ENCODE peak calls at places on chromosomes 3 and 15, in six cellular contexts. I is A549; O is colonic mucosa; X is CD8-positive, alpha-beta memory T cell; K is transverse colon; J is dorsolateral prefrontal cortex. B is an unnamed sample.

GRCh38 chr3:98068824-98069223 is 18.1 kb upstream of the OR5AC2 start:
- DNase-seq in I (no peak), O (no peak), X (no peak), K (no peak), J (no peak), B (no peak)

GRCh38 chr3:46936733-46937250 is 39.8 kb downstream of the CCDC12 start:
- DNase-seq in I (no peak), O (no peak), X (no peak), K (peak; percentile 4), J (no peak), B (no peak)

GRCh38 chr3:79253704-79254103 is 514.1 kb downstream of the ROBO1 start:
- DNase-seq in I (no peak), O (no peak), X (no peak), K (no peak), J (no peak), B (no peak)

GRCh38 chr3:100033184-100033583 is 81.1 kb downstream of the FILIP1L start:
- DNase-seq in I (no peak), O (no peak), X (no peak), K (no peak), J (no peak), B (no peak)

GRCh38 chr15:76904461-76905012 is 603 bp downstream of the SCAPER start:
- DNase-seq in I (peak; percentile 46), O (peak; percentile 47), X (peak; percentile 6), K (peak; percentile 36), J (peak; percentile 35), B (peak; percentile 43)

GRCh38 chr3:170330366-170330765 is 27.1 kb upstream of the SKIL start:
- DNase-seq in I (peak; percentile 20), O (peak; percentile 29), X (no peak), K (peak; percentile 28), J (no peak), B (no peak)

GRCh38 chr3:113867506-113867905 is 28.9 kb downstream of the GRAMD1C start:
- DNase-seq in I (no peak), O (no peak), X (no peak), K (no peak), J (no peak), B (no peak)

GRCh38 chr15:78211189-78211921 is 23.0 kb downstream of the ACSBG1 start:
- DNase-seq in I (no peak), O (peak; percentile 15), X (no peak), K (no peak), J (no peak), B (no peak)

GRCh38 chr3:30848093-30848779 is 46.2 kb downstream of the GADL1 start:
- DNase-seq in I (no peak), O (no peak), X (no peak), K (no peak), J (no peak), B (no peak)
- H3K27ac ChIP-seq in I (no peak overlapping the region), O (no peak overlapping the region), X (no peak overlapping the region), K (no peak overlapping the region), J (no peak overlapping the region), B (no peak overlapping the region)

GRCh38 chr15:51096976-51097375 is 2.3 kb upstream of the TNFAIP8L3 start:
- DNase-seq in I (no peak), O (no peak), X (no peak), K (no peak), J (no peak), B (no peak)

GRCh38 chr15:51093488-51093864 is 1.2 kb downstream of the TNFAIP8L3 start:
- DNase-seq in I (no peak), O (no peak), X (no peak), K (no peak), J (no peak), B (no peak)

GRCh38 chr15:51093865-51094605 is 671 bp downstream of the TNFAIP8L3 start:
- DNase-seq in I (peak; percentile 46), O (peak; percentile 52), X (no peak), K (peak; percentile 29), J (no peak), B (no peak)

GRCh38 chr15:51095681-51096331 is 1.1 kb upstream of the TNFAIP8L3 start:
- DNase-seq in I (no peak), O (no peak), X (no peak), K (no peak), J (no peak), B (no peak)

GRCh38 chr15:51094606-51095569 is at the start of gene TNFAIP8L3:
- DNase-seq in I (peak; percentile 44), O (peak; percentile 48), X (no peak), K (peak; percentile 50), J (no peak), B (no peak)
- H3K27ac ChIP-seq in I (peak within 1 kb of the TSS; percentile 63), O (peak within 1 kb of the TSS; percentile 44), X (no peak within 1 kb of the TSS), K (peak within 1 kb of the TSS; percentile 77), J (no peak within 1 kb of the TSS), B (no peak within 1 kb of the TSS)

DNA sequence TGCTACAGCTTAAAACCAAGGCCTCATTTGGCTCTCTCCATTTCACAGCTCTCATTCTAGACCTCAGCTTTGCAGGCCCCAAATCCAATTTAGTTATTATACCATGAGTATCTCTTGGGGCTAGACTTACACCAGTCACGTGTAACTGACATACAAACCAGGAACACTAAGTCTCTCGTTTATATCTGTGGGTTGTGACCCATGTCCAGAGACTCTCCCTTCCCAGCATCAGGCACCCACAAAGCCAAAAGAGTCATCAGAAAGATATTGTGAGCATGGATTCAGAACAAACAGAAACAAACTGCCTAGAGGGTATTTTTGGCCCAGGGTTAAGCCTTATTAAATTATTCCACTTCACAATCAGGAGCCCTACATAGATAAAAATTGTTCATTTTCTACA is 5.6 kb upstream of the CCDC13 start:
- DNase-seq in I (no peak), O (no peak), X (no peak), K (no peak), J (no peak), B (no peak)
- H3K27ac ChIP-seq in I (no peak overlapping the region), O (no peak overlapping the region), X (no peak overlapping the region), K (peak overlapping the region; percentile 61), J (no peak overlapping the region), B (no peak overlapping the region)

GRCh38 chr15:89129123-89129815 is 41.0 kb downstream of the ABHD2 start:
- DNase-seq in I (peak; percentile 68), O (peak; percentile 67), X (peak; percentile 26), K (peak; percentile 66), J (no peak), B (peak; percentile 84)
- H3K27ac ChIP-seq in I (peak overlapping the region; percentile 69), O (peak overlapping the region; percentile 30), X (no peak overlapping the region), K (no peak overlapping the region), J (peak overlapping the region; percentile 31), B (peak overlapping the region; percentile 1)

GRCh38 chr3:108528459-108529231 is 18.2 kb upstream of the MYH15 start:
- DNase-seq in I (no peak), O (no peak), X (no peak), K (no peak), J (no peak), B (no peak)
- H3K27ac ChIP-seq in I (no peak overlapping the region), O (no peak overlapping the region), X (no peak overlapping the region), K (no peak overlapping the region), J (no peak overlapping the region), B (no peak overlapping the region)

GRCh38 chr15:89837830-89838178 is 23.2 kb upstream of the ANPEP start:
- DNase-seq in I (no peak), O (no peak), X (no peak), K (no peak), J (no peak), B (no peak)

GRCh38 chr15:89836255-89837133 is 21.8 kb upstream of the ANPEP start:
- DNase-seq in I (no peak), O (no peak), X (no peak), K (no peak), J (no peak), B (no peak)

GRCh38 chr15:89841306-89841705 is 26.7 kb upstream of the ANPEP start:
- DNase-seq in I (no peak), O (no peak), X (no peak), K (no peak), J (no peak), B (no peak)

GRCh38 chr15:89837134-89837829 is 22.6 kb upstream of the ANPEP start:
- DNase-seq in I (no peak), O (no peak), X (no peak), K (no peak), J (no peak), B (no peak)

DNA sequence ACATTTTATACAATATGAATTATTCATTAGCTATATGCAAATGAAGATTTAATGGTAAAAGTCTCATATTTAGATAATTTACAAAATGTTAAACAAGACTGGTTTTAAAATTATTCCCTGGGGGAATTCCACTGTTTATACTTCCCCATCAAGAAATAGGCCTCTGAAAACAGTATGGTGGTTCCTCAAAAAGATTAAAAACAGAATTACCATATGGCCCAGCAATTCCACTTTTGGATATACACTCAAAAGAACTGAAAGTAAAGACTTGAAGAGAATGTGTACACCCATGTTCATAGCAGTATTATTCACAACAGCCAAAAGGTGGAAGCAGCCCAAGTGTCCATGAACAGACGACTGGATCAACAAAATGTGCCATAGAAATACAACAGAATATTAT is 24.8 kb upstream of the ANPEP start:
- DNase-seq in I (no peak), O (no peak), X (no peak), K (no peak), J (no peak), B (no peak)
- H3K27ac ChIP-seq in I (no peak overlapping the region), O (no peak overlapping the region), X (no peak overlapping the region), K (no peak overlapping the region), J (no peak overlapping the region), B (no peak overlapping the region)

DNA sequence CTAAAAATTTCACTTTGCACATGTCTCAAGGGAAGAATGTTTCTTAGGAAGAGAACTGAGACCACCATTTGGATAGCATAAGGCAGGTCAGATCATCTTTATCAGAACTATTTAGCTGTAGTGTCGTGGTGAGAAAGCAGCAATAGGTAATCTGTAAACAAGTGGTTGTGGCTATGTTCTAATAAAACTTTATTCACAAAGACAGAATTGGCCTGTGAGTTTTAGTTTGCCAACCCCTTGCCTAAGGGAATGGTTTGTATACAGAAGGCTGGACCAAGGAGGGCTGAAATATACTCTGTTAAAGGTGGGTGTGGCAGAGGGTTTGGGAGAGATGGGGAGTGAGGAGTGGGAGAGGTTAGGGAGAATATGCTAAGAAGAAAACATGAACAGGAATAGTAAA is 10.6 kb upstream of the RBM5 start:
- DNase-seq in I (no peak), O (no peak), X (no peak), K (no peak), J (no peak), B (no peak)
- H3K27ac ChIP-seq in I (no peak overlapping the region), O (no peak overlapping the region), X (no peak overlapping the region), K (no peak overlapping the region), J (no peak overlapping the region), B (no peak overlapping the region)

GRCh38 chr3:157533298-157533870 is 30.2 kb upstream of the VEPH1 start:
- DNase-seq in I (no peak), O (no peak), X (no peak), K (no peak), J (no peak), B (no peak)
- H3K27ac ChIP-seq in I (no peak overlapping the region), O (no peak overlapping the region), X (no peak overlapping the region), K (no peak overlapping the region), J (no peak overlapping the region), B (no peak overlapping the region)